ENCODE peak calls at places on chromosomes 1 and 21, in ten cellular contexts. Y is right lobe of liver, D is GM12865, W is choroid plexus epithelial cell, H is stomach, M is esophagus squamous epithelium, A is endothelial cell of umbilical vein, R is foreskin fibroblast, V is cardiac fibroblast, E is sigmoid colon. P is an unnamed sample.

GRCh38 chr21:39182484-39183271 is 573 bp downstream of the PSMG1 start:
- DNase-seq in R (no peak), D (no peak), M (no peak), H (no peak), V (peak), W (peak), E (peak), Y (no peak), A (peak), P (no peak)

GRCh38 chr1:153774780-153775431 is at the start of gene SLC27A3:
- DNase-seq in A (no peak), M (no peak), E (peak), V (peak), D (peak), W (peak), H (peak), R (peak), Y (peak), P (no peak)

GRCh38 chr1:65198095-65198494 is 50.1 kb downstream of the AK4 start:
- DNase-seq in A (no peak), W (no peak), E (no peak), M (no peak), R (no peak), D (no peak), H (no peak), Y (no peak), V (peak), P (no peak)

GRCh38 chr1:58515794-58516401 is 30.6 kb downstream of the OMA1 start:
- DNase-seq in Y (no peak), M (no peak), E (peak), D (peak), V (peak), A (peak), R (peak), H (peak), W (peak), P (peak)

GRCh38 chr1:9071554-9072235 is 2.3 kb upstream of the SLC2A5 start:
- DNase-seq in M (no peak), Y (no peak), H (no peak), W (no peak), V (no peak), R (no peak), E (peak), A (no peak), D (no peak), P (no peak)

GRCh38 chr21:32790626-32791025 is 19.1 kb upstream of the PAXBP1 start:
- DNase-seq in M (no peak), D (no peak), R (no peak), H (no peak), V (no peak), E (no peak), Y (no peak), A (no peak), W (no peak), P (no peak)

GRCh38 chr1:197180252-197180878 is 33.9 kb upstream of the ASPM start:
- DNase-seq in M (no peak), E (no peak), W (peak), Y (no peak), D (peak), H (no peak), V (peak), R (peak), A (peak), P (no peak)

GRCh38 chr1:204523605-204524215 is 7.5 kb downstream of the MDM4 start:
- DNase-seq in D (no peak), Y (no peak), A (no peak), R (no peak), M (no peak), V (no peak), W (no peak), E (no peak), H (no peak), P (no peak)

GRCh38 chr1:169307176-169307575 is 60.4 kb downstream of the NME7 start:
- DNase-seq in R (no peak), V (no peak), W (peak), D (no peak), A (no peak), Y (no peak), H (no peak), M (no peak), E (no peak), P (no peak)

GRCh38 chr1:32250893-32251716 is at the start of gene LCK:
- DNase-seq in E (no peak), D (peak), A (no peak), M (no peak), H (no peak), V (no peak), R (no peak), Y (peak), W (no peak), P (no peak)

GRCh38 chr1:117967900-117968299 is 38.4 kb downstream of the WDR3 start:
- DNase-seq in D (no peak), M (no peak), W (peak), E (no peak), H (no peak), Y (no peak), A (no peak), V (peak), R (no peak), P (peak)

GRCh38 chr1:104780470-104781078 is 1030.9 kb downstream of the AMY1C start:
- DNase-seq in R (peak), V (peak), Y (no peak), E (no peak), A (peak), M (no peak), H (no peak), W (peak), D (peak), P (peak)

GRCh38 chr1:84689514-84690396 is 506 bp downstream of the SSX2IP start:
- DNase-seq in H (peak), M (no peak), W (peak), Y (peak), D (peak), E (peak), V (peak), A (peak), R (peak), P (no peak)

GRCh38 chr1:198694542-198694941 is 55.7 kb downstream of the PTPRC start:
- DNase-seq in A (no peak), Y (no peak), V (no peak), H (no peak), E (no peak), W (no peak), R (no peak), D (no peak), M (no peak), P (no peak)

GRCh38 chr1:91669584-91670350 is 169.1 kb downstream of the CDC7 start:
- DNase-seq in R (no peak), A (no peak), M (no peak), D (no peak), Y (no peak), V (no peak), H (no peak), W (no peak), E (no peak), P (no peak)

GRCh38 chr1:154941332-154941995 is 4.9 kb upstream of the PMVK start:
- DNase-seq in Y (no peak), W (no peak), E (no peak), A (no peak), V (no peak), D (peak), R (no peak), M (no peak), H (peak), P (no peak)

GRCh38 chr1:119532324-119532910 is 25.4 kb downstream of the HSD3B1 start:
- DNase-seq in V (no peak), H (no peak), M (no peak), E (no peak), D (no peak), A (no peak), Y (no peak), R (no peak), W (no peak), P (no peak)

GRCh38 chr1:59230622-59231021 is 66.3 kb upstream of the FGGY start:
- DNase-seq in A (no peak), D (no peak), Y (no peak), M (no peak), W (no peak), V (no peak), H (no peak), E (no peak), R (peak), P (no peak)

GRCh38 chr1:175599212-175599681 is 144.1 kb downstream of the TNR start:
- DNase-seq in W (no peak), H (no peak), E (no peak), A (no peak), R (no peak), M (peak), V (peak), Y (no peak), D (peak), P (no peak)

GRCh38 chr1:170967042-170967910 is 31.9 kb downstream of the MROH9 start:
- DNase-seq in V (peak), W (peak), A (peak), H (no peak), D (peak), Y (no peak), R (peak), E (no peak), M (no peak), P (peak)

GRCh38 chr1:99727575-99728190 is 38.8 kb downstream of the FRRS1 start:
- DNase-seq in E (no peak), H (no peak), M (no peak), Y (no peak), A (peak), D (no peak), R (peak), V (peak), W (peak), P (no peak)

GRCh38 chr1:25023190-25023578 is 93.1 kb upstream of the RUNX3 start:
- DNase-seq in A (no peak), V (no peak), E (no peak), M (no peak), D (no peak), R (no peak), Y (no peak), W (no peak), H (no peak), P (no peak)

GRCh38 chr1:212558665-212559480 is 49.7 kb upstream of the ATF3 start:
- DNase-seq in H (peak), W (peak), D (peak), R (peak), A (peak), Y (peak), E (peak), M (peak), V (peak), P (peak)

GRCh38 chr1:240585975-240586374 is 26.0 kb downstream of the GREM2 start:
- DNase-seq in A (no peak), D (no peak), Y (no peak), H (no peak), E (no peak), M (no peak), W (no peak), V (no peak), R (no peak), P (no peak)

GRCh38 chr1:236465959-236466303 is 57.9 kb upstream of the LGALS8 start:
- DNase-seq in V (no peak), E (no peak), A (no peak), H (no peak), M (no peak), D (peak), W (no peak), R (no peak), Y (no peak), P (no peak)

GRCh38 chr1:2982615-2983318 is 38.5 kb upstream of the ACTRT2 start:
- DNase-seq in R (no peak), V (no peak), A (no peak), D (no peak), W (no peak), Y (no peak), E (peak), M (no peak), H (no peak), P (no peak)

GRCh38 chr1:1619917-1620361 is 4.6 kb downstream of the MIB2 start:
- DNase-seq in W (no peak), H (no peak), V (no peak), D (no peak), M (no peak), A (no peak), R (no peak), E (no peak), Y (peak), P (no peak)

GRCh38 chr1:151681921-151682320 is 34.7 kb downstream of the CELF3 start:
- DNase-seq in Y (no peak), D (no peak), R (no peak), W (peak), H (no peak), A (no peak), E (no peak), V (no peak), M (no peak), P (no peak)

GRCh38 chr1:164748253-164748899 is 189.4 kb downstream of the PBX1 start:
- DNase-seq in R (peak), E (peak), W (peak), V (peak), H (no peak), Y (no peak), M (no peak), D (no peak), A (peak), P (no peak)

GRCh38 chr1:174768516-174768915 is 231.2 kb upstream of the CACYBP start:
- DNase-seq in E (no peak), Y (no peak), R (no peak), H (no peak), A (no peak), M (no peak), W (no peak), D (no peak), V (no peak), P (no peak)

GRCh38 chr1:92994105-92994712 is 32.9 kb upstream of the DIPK1A start:
- DNase-seq in R (peak), V (peak), A (peak), D (peak), Y (no peak), W (peak), H (peak), E (peak), M (peak), P (peak)

GRCh38 chr1:41872074-41872473 is 46.6 kb downstream of the HIVEP3 start:
- DNase-seq in D (no peak), H (no peak), V (no peak), R (no peak), E (no peak), Y (no peak), W (no peak), A (no peak), M (no peak), P (no peak)

GRCh38 chr1:41866285-41866684 is 52.4 kb downstream of the HIVEP3 start:
- DNase-seq in V (no peak), R (no peak), A (no peak), H (no peak), Y (peak), E (no peak), M (no peak), W (no peak), D (no peak), P (no peak)

GRCh38 chr1:41868241-41868953 is 50.3 kb downstream of the HIVEP3 start:
- DNase-seq in E (no peak), W (peak), R (no peak), M (no peak), D (peak), H (no peak), A (no peak), Y (no peak), V (no peak), P (no peak)

GRCh38 chr1:41874350-41874749 is 44.4 kb downstream of the HIVEP3 start:
- DNase-seq in M (no peak), Y (no peak), D (peak), E (no peak), A (no peak), W (no peak), H (no peak), R (no peak), V (no peak), P (no peak)

DNA sequence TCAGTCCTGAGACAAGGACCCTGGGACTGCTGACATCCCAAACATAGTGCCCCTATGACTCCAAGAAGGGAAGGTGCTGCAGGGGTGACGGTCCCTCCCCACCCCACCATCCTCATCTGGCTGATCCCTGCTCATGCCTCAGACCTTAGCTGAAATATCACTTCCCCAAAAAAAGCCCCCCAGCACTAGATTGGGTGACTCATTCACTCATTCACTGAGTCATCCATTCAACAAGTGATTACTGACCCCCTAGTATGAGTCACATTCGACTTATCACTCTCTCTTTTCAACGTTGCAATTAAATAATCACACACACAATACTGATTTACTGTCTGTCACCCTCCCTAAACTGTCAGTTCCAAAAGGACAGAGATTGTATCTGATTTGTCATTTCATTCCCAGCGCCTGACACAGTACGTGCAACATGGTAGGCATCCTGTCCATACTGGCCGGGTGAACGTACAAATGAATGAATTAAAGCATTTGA is 48.6 kb downstream of the HIVEP3 start:
- DNase-seq in A (peak), V (peak), D (peak), H (no peak), E (no peak), R (peak), W (peak), Y (no peak), M (no peak), P (no peak)
- H3K4me3 ChIP-seq in A (no peak), V (no peak), D (no peak), H (no peak), E (no peak), R (no peak), W (no peak), Y (no peak), M (no peak), P (no peak)

GRCh38 chr1:231528175-231529029 is at the start of gene TSNAX:
- DNase-seq in H (peak), V (peak), R (peak), E (peak), M (peak), A (peak), D (peak), Y (peak), W (peak), P (peak)
- TF ChIP-seq CTCF in H (no peak), V (no peak), R (no peak), E (no peak), M (no peak), A (no peak), D (no peak), Y (peak), W (no peak), P (no peak)

GRCh38 chr1:115567431-115567830 is 74.3 kb upstream of the VANGL1 start:
- DNase-seq in V (no peak), D (no peak), R (no peak), M (no peak), E (no peak), W (no peak), H (no peak), A (no peak), Y (no peak), P (no peak)

GRCh38 chr1:115565353-115565752 is 76.4 kb upstream of the VANGL1 start:
- DNase-seq in Y (no peak), H (no peak), V (no peak), D (no peak), A (no peak), W (no peak), E (no peak), R (no peak), M (no peak), P (no peak)

GRCh38 chr1:115565789-115566188 is 76.0 kb upstream of the VANGL1 start:
- DNase-seq in Y (no peak), H (no peak), R (no peak), A (no peak), M (no peak), W (no peak), D (no peak), E (no peak), V (no peak), P (no peak)

GRCh38 chr1:115559987-115560386 is 81.8 kb upstream of the VANGL1 start:
- DNase-seq in H (no peak), W (no peak), E (no peak), D (no peak), A (no peak), Y (no peak), M (no peak), V (no peak), R (no peak), P (no peak)

GRCh38 chr1:115564201-115564600 is 77.6 kb upstream of the VANGL1 start:
- DNase-seq in Y (no peak), R (no peak), H (no peak), E (no peak), D (no peak), M (no peak), A (no peak), V (no peak), W (no peak), P (no peak)
- H3K4me3 ChIP-seq in Y (no peak), R (peak), H (no peak), E (no peak), D (no peak), M (no peak), A (no peak), V (no peak), W (peak), P (no peak)

GRCh38 chr1:44811234-44811633 is 2.9 kb downstream of the BTBD19 start:
- DNase-seq in E (peak), H (no peak), A (peak), W (no peak), M (no peak), V (no peak), Y (no peak), R (no peak), D (no peak), P (no peak)
- TF ChIP-seq CTCF in E (no peak), H (no peak), A (no peak), W (peak), M (no peak), V (no peak), Y (no peak), R (no peak), D (no peak), P (no peak)

DNA sequence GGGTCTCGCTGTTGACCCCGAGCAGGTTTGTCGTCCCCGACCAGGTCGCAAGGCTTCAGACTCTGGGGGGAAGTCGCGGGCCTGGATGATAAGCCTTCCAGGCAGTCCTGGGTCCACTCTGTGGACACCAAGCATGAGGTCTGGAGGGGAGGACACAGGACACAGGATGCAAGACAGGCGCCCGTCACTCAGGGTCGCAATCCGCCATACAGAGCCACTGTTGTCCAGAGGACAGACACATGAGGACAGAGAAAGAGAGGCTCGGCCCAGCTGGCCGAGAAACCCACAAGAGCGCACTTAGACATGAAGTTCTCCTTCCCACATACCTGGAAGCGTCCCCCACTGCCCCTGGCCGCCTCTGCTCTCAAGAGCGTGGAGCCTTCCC is 4.8 kb upstream of the FOXD2 start:
- DNase-seq in A (no peak), V (no peak), M (no peak), R (no peak), H (no peak), Y (no peak), E (no peak), D (no peak), W (no peak), P (no peak)
- H3K4me3 ChIP-seq in A (no peak), V (peak), M (no peak), R (no peak), H (peak), Y (no peak), E (no peak), D (no peak), W (peak), P (no peak)

GRCh38 chr1:6328696-6329095 is 64.9 kb downstream of the ACOT7 start:
- DNase-seq in D (no peak), A (no peak), H (no peak), W (no peak), M (no peak), R (no peak), Y (no peak), E (no peak), V (no peak), P (no peak)

GRCh38 chr1:6331543-6332246 is 61.9 kb downstream of the ACOT7 start:
- DNase-seq in V (no peak), R (no peak), M (no peak), A (no peak), Y (no peak), D (no peak), H (no peak), E (no peak), W (no peak), P (no peak)

GRCh38 chr1:6329392-6329791 is 64.2 kb downstream of the ACOT7 start:
- DNase-seq in W (no peak), Y (no peak), R (peak), M (no peak), V (peak), D (no peak), H (no peak), A (no peak), E (peak), P (no peak)

GRCh38 chr1:6329851-6330250 is 63.7 kb downstream of the ACOT7 start:
- DNase-seq in A (no peak), Y (no peak), W (no peak), D (no peak), R (peak), H (no peak), M (no peak), V (peak), E (no peak), P (no peak)

GRCh38 chr1:6330410-6330827 is 63.1 kb downstream of the ACOT7 start:
- DNase-seq in D (no peak), E (no peak), R (peak), A (no peak), Y (no peak), W (no peak), V (peak), M (no peak), H (no peak), P (no peak)
- TF ChIP-seq CTCF in D (no peak), E (no peak), R (no peak), A (no peak), Y (no peak), W (no peak), V (no peak), M (no peak), H (no peak), P (no peak)

GRCh38 chr1:156661932-156662587 is 15.1 kb downstream of the NES start:
- DNase-seq in R (no peak), A (no peak), M (no peak), E (no peak), Y (no peak), V (peak), W (peak), H (no peak), D (peak), P (no peak)
- H3K4me3 ChIP-seq in R (no peak), A (no peak), M (no peak), E (no peak), Y (no peak), V (no peak), W (no peak), H (no peak), D (peak), P (no peak)

DNA sequence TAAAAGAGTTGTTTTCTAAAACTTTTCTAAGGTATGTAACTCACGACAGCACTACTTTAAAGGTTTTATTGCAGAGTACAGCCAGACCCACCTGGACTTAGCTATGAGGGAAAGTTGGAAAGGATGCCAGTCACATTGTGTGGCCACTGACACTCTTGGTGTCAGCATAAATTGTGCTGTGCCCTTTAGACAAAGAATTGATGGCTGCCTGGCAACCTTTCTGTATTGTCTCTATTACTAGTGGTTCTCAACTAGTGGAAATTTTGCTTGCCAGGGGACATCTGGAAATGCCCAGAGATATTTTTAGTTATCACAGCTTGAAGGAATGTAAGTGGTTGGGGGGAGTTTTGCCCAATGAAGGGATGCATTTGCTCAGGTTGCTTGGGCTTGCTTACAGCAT is 117.5 kb upstream of the APP start:
- DNase-seq in A (no peak), W (no peak), H (no peak), M (no peak), R (no peak), D (no peak), Y (no peak), E (no peak), V (no peak), P (no peak)
- TF ChIP-seq CTCF in A (no peak), W (no peak), H (no peak), M (no peak), R (no peak), D (no peak), Y (no peak), E (no peak), V (no peak), P (no peak)

P was measured in LNCaP clone FGC.